ENCODE peak calls at places on chromosomes 6 and 20, in six cellular contexts. B is hepatocyte, N is heart right ventricle, F is BJ, Z is BE2C, Y is AG09309. V is an unnamed sample.

GRCh38 chr6:57250348-57250747 is 28.2 kb upstream of the RAB23 start:
- DNase-seq in B (no peak), N (no peak), F (no peak), Z (no peak), Y (no peak), V (no peak)

GRCh38 chr20:8764289-8764962 is 304.5 kb upstream of the PLCB4 start:
- DNase-seq in B (peak; percentile 10), N (no peak), F (no peak), Z (no peak), Y (peak; percentile 81), V (no peak)

GRCh38 chr20:11124849-11125505 is 451.2 kb upstream of the JAG1 start:
- DNase-seq in B (no peak), N (no peak), F (no peak), Z (no peak), Y (no peak), V (no peak)

GRCh38 chr6:7143161-7143974 is 35.6 kb downstream of the RREB1 start:
- DNase-seq in B (peak; percentile 61), N (no peak), F (no peak), Z (no peak), Y (no peak), V (no peak)

GRCh38 chr6:161817881-161818280 is 544.0 kb upstream of the AGPAT4 start:
- DNase-seq in B (no peak), N (no peak), F (no peak), Z (no peak), Y (no peak), V (no peak)

GRCh38 chr20:18754030-18754659 is 59.4 kb upstream of the SCP2D1 start:
- DNase-seq in B (no peak), N (no peak), F (no peak), Z (no peak), Y (no peak), V (no peak)

GRCh38 chr6:116265081-116265829 is 11.4 kb upstream of the TSPYL4 start:
- DNase-seq in B (no peak), N (peak; percentile 54), F (no peak), Z (peak; percentile 41), Y (no peak), V (no peak)

GRCh38 chr20:44832724-44833123 is 22.4 kb upstream of the RIMS4 start:
- DNase-seq in B (no peak), N (no peak), F (no peak), Z (peak; percentile 87), Y (no peak), V (no peak)

GRCh38 chr6:111576302-111576701 is 29.4 kb downstream of the TRAF3IP2 start:
- DNase-seq in B (no peak), N (no peak), F (no peak), Z (no peak), Y (no peak), V (no peak)

GRCh38 chr6:3350252-3350826 is 91.6 kb downstream of the PSMG4 start:
- DNase-seq in B (no peak), N (no peak), F (no peak), Z (no peak), Y (no peak), V (no peak)
- H3K4me3 ChIP-seq in B (no peak overlapping the region), N (no peak overlapping the region), F (no peak overlapping the region), Z (no peak overlapping the region), Y (no peak overlapping the region), V (no peak overlapping the region)

GRCh38 chr6:113578691-113579090 is 278.5 kb upstream of the MARCKS start:
- DNase-seq in B (no peak), N (no peak), F (no peak), Z (no peak), Y (no peak), V (no peak)
- TF ChIP-seq CTCF in B (no peak), N (no peak), F (no peak), Z (no peak), Y (no peak), V (no peak)

GRCh38 chr6:44250067-44250717 is 3.3 kb downstream of the HSP90AB1 start:
- DNase-seq in B (no peak), N (no peak), F (no peak), Z (no peak), Y (no peak), V (no peak)

GRCh38 chr6:44249082-44249748 is 2.3 kb downstream of the HSP90AB1 start:
- DNase-seq in B (no peak), N (no peak), F (no peak), Z (no peak), Y (no peak), V (no peak)

GRCh38 chr6:44251576-44252524 is 4.9 kb downstream of the HSP90AB1 start:
- DNase-seq in B (no peak), N (no peak), F (no peak), Z (no peak), Y (no peak), V (no peak)

GRCh38 chr6:44248579-44248978 is 1.7 kb downstream of the HSP90AB1 start:
- DNase-seq in B (no peak), N (no peak), F (no peak), Z (no peak), Y (no peak), V (no peak)

GRCh38 chr6:44250718-44251123 is 3.8 kb downstream of the HSP90AB1 start:
- DNase-seq in B (no peak), N (no peak), F (no peak), Z (no peak), Y (no peak), V (no peak)
- H3K4me3 ChIP-seq in B (no peak overlapping the region), N (no peak overlapping the region), F (no peak overlapping the region), Z (peak overlapping the region; percentile 8), Y (no peak overlapping the region), V (no peak overlapping the region)

DNA sequence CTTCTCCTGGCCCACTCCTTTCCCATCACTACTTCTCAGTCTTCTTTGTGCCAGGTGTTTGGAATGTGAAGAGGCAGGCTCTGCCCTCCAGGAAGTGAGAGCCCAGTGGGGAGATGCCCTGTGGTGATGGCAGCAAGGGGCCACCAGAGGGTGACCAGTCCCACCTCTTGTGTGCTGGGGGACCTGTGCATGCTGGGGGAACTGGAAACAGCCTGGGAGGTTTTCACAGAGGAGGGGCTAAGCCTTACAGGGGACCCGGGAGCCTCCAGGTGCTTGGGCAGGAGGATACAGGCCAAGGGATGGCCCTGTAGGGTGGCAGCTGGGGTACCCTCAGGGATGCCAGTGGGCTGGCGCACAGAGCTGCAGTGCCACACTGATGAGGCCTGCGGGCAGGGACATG is 72.3 kb downstream of the RAMACL start:
- DNase-seq in B (no peak), N (no peak), F (no peak), Z (no peak), Y (no peak), V (no peak)
- TF ChIP-seq CTCF in B (no peak), N (no peak), F (peak; percentile 16), Z (peak; percentile 36), Y (peak; percentile 1), V (no peak)

DNA sequence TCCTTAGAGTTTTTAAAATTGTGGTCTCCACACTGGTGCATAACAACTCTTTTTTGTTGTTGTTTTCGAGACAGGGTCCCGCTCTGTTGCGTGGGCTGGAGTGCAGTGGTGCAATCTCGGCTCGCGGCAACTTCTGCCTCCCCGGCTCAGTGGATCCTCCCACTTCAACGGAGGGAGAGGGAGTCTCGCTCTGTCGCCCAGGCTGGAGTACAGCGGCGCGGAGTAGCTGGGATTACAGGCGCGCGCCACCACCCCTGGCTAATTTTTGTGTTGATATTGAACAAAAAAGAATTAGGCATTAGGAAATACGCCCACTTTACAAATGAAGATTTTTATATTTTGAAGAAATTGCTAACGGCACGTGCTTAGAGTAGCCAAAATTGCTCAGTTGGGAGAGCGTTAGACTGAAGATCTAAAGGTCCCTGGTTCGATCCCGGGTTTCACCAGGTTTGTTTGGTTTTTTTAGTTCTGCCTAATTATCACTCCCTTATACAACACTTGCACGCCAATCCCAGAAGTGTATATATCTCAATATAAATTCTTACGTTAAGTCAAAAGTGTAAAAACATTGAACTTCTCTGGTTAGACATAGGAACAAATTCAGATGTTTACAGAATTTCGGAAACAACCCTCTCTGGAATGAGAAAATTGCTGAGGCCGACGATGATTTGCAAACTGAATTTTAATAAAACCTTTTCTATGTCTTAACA is 159.6 kb downstream of the TRIM27 start:
- DNase-seq in B (no peak), N (no peak), F (no peak), Z (peak; percentile 52), Y (no peak), V (no peak)
- H3K4me3 ChIP-seq in B (no peak overlapping the region), N (no peak overlapping the region), F (no peak overlapping the region), Z (peak overlapping the region; percentile 49), Y (no peak overlapping the region), V (no peak overlapping the region)